ENCODE peak calls at places on chromosomes 4 and X, in eight cellular contexts. D is GM23248; T is OCI-LY7; S is stimulated activated CD4-positive, alpha-beta T cell treated with anti-CD3 and anti-CD28 coated beads, Interleukin-12 subunit alpha, Interleukin-12 subunit beta, amount 100 ng/mL, for 48 hours; L is cardiac fibroblast; E is A673; J is stimulated activated CD8-positive, alpha-beta memory T cell treated with anti-CD3 and anti-CD28 coated beads, Interleukin-7, amount 100 ng/mL, for 1 hour; R is cerebellum. N is an unnamed sample.

GRCh38 chr4:140092094-140092820 is 61.7 kb downstream of the MAML3 start:
- DNase-seq in R (peak), L (no peak), S (no peak), J (no peak), D (peak), T (no peak), E (peak), N (no peak)

GRCh38 chr4:119550857-119551532 is 77.6 kb downstream of the PDE5A start:
- DNase-seq in R (no peak), D (peak), L (no peak), S (no peak), E (peak), T (no peak), J (no peak), N (no peak)

GRCh38 chr4:108529102-108529501 is 91.3 kb upstream of the RPL34 start:
- DNase-seq in R (no peak), J (no peak), E (no peak), T (no peak), S (no peak), L (no peak), D (no peak), N (no peak)

GRCh38 chr4:185304541-185304940 is 91.2 kb downstream of the LRP2BP start:
- DNase-seq in S (no peak), D (peak), R (no peak), L (no peak), E (no peak), T (no peak), J (no peak), N (no peak)

GRCh38 chr4:72860766-72861165 is 208.8 kb downstream of the COX18 start:
- DNase-seq in J (no peak), S (no peak), T (no peak), R (no peak), L (no peak), D (no peak), E (no peak), N (no peak)

GRCh38 chrX:31331045-31331444 is 259.2 kb upstream of the FTHL17 start:
- DNase-seq in J (no peak), E (no peak), L (no peak), D (no peak), S (no peak), T (no peak), R (no peak), N (no peak)

GRCh38 chr4:71195932-71196331 is 142.9 kb upstream of the SLC4A4 start:
- DNase-seq in R (no peak), L (peak), T (no peak), S (no peak), J (no peak), D (peak), E (no peak), N (no peak)

GRCh38 chr4:87188063-87188462 is 32.4 kb downstream of the KLHL8 start:
- DNase-seq in J (no peak), D (no peak), S (no peak), R (no peak), L (peak), T (no peak), E (peak), N (no peak)

GRCh38 chrX:110001702-110002299 is 1.1 kb upstream of the TMEM164 start:
- DNase-seq in R (no peak), S (no peak), J (no peak), T (no peak), L (no peak), D (no peak), E (no peak), N (no peak)

GRCh38 chr4:54855221-54855854 is 197.6 kb downstream of the KIT start:
- DNase-seq in D (no peak), T (no peak), E (no peak), S (no peak), J (no peak), R (peak), L (no peak), N (no peak)

N was measured in activated CD8-positive, alpha-beta T cell treated with anti-CD3 and anti-CD28 coated beads, Interleukin-2, amount 10 ng/mL, durations not matched to agents 7 days and 5 days.